ENCODE peak calls at places on chromosomes 3 and 15, in nine cellular contexts. Z is heart left ventricle, H is mucosa of descending colon, B is Calu3, Q is RWPE2, O is suprapubic skin, K is H9, Y is breast epithelium, X is neuronal stem cell. E is an unnamed sample.
A peak's percentile ranks its signal among the peaks of the same experiment; 100 is the strongest.

GRCh38 chr15:44381223-44381622 is 46.2 kb upstream of the CTDSPL2 start:
- DNase-seq in Z (no peak), H (no peak), B (no peak), Q (no peak), O (no peak), K (no peak), Y (no peak), X (no peak), E (no peak)

GRCh38 chr3:134487406-134487805 is 1.5 kb downstream of the CEP63 start:
- DNase-seq in Z (no peak), H (no peak), B (no peak), Q (no peak), O (no peak), K (no peak), Y (no peak), X (no peak), E (no peak)

GRCh38 chr3:101303089-101303731 is 17.2 kb downstream of the IMPG2 start:
- DNase-seq in Z (no peak), H (no peak), B (no peak), Q (no peak), O (no peak), K (no peak), Y (no peak), X (no peak), E (no peak)

GRCh38 chr3:168885028-168885427 is 778.5 kb downstream of the MECOM start:
- DNase-seq in Z (no peak), H (no peak), B (no peak), Q (no peak), O (no peak), K (no peak), Y (no peak), X (no peak), E (no peak)

GRCh38 chr3:146172586-146172985 is 11.6 kb upstream of the PLOD2 start:
- DNase-seq in Z (no peak), H (no peak), B (no peak), Q (no peak), O (no peak), K (no peak), Y (no peak), X (no peak), E (no peak)

GRCh38 chr3:122893282-122893681 is 98.4 kb downstream of the SLC49A4 start:
- DNase-seq in Z (no peak), H (no peak), B (peak; percentile 54), Q (no peak), O (no peak), K (no peak), Y (no peak), X (no peak), E (no peak)

GRCh38 chr15:55789066-55789660 is 46.2 kb upstream of the PRTG start:
- DNase-seq in Z (peak; percentile 26), H (no peak), B (peak; percentile 44), Q (no peak), O (no peak), K (peak; percentile 68), Y (no peak), X (no peak), E (no peak)

GRCh38 chr15:91158415-91159394 is 58.6 kb downstream of the SV2B start:
- DNase-seq in Z (no peak), H (no peak), B (no peak), Q (no peak), O (no peak), K (no peak), Y (no peak), X (no peak), E (no peak)

GRCh38 chr3:86967062-86967461 is 23.9 kb downstream of the VGLL3 start:
- DNase-seq in Z (no peak), H (no peak), B (no peak), Q (no peak), O (no peak), K (no peak), Y (no peak), X (peak; percentile 11), E (no peak)

GRCh38 chr3:197003461-197004385 is 25.9 kb downstream of the MELTF start:
- DNase-seq in Z (no peak), H (peak; percentile 71), B (no peak), Q (peak; percentile 52), O (no peak), K (peak; percentile 55), Y (peak; percentile 47), X (peak; percentile 23), E (no peak)

GRCh38 chr15:38868326-38869114 is 303.9 kb upstream of the RASGRP1 start:
- DNase-seq in Z (peak; percentile 22), H (peak; percentile 56), B (peak; percentile 46), Q (peak; percentile 81), O (no peak), K (no peak), Y (peak; percentile 26), X (no peak), E (no peak)

GRCh38 chr15:31560643-31561042 is 234.0 kb downstream of the KLF13 start:
- DNase-seq in Z (no peak), H (no peak), B (no peak), Q (no peak), O (no peak), K (no peak), Y (no peak), X (no peak), E (no peak)

GRCh38 chr3:170741756-170742530 is 128.1 kb downstream of the RPL22L1 start:
- DNase-seq in Z (no peak), H (no peak), B (no peak), Q (no peak), O (no peak), K (no peak), Y (no peak), X (no peak), E (no peak)

GRCh38 chr3:52775877-52776276 is 1.5 kb upstream of the ITIH1 start:
- DNase-seq in Z (no peak), H (no peak), B (no peak), Q (no peak), O (no peak), K (no peak), Y (no peak), X (no peak), E (no peak)

GRCh38 chr3:137509354-137510045 is 254.6 kb upstream of the SOX14 start:
- DNase-seq in Z (no peak), H (peak; percentile 32), B (no peak), Q (no peak), O (no peak), K (no peak), Y (no peak), X (peak; percentile 45), E (no peak)

GRCh38 chr3:156293566-156293965 is 173.2 kb downstream of the KCNAB1 start:
- DNase-seq in Z (no peak), H (no peak), B (no peak), Q (no peak), O (no peak), K (no peak), Y (no peak), X (no peak), E (no peak)

GRCh38 chr15:91049378-91050127 is 27.2 kb upstream of the VPS33B start:
- DNase-seq in Z (peak; percentile 51), H (no peak), B (peak; percentile 73), Q (peak; percentile 57), O (no peak), K (peak; percentile 71), Y (peak; percentile 42), X (peak; percentile 36), E (peak; percentile 68)

GRCh38 chr3:31579828-31580227 is 47.1 kb downstream of the STT3B start:
- DNase-seq in Z (no peak), H (no peak), B (no peak), Q (no peak), O (no peak), K (no peak), Y (no peak), X (no peak), E (no peak)

GRCh38 chr15:73142802-73143762 is 90.8 kb downstream of the NEO1 start:
- DNase-seq in Z (no peak), H (no peak), B (no peak), Q (peak; percentile 62), O (no peak), K (no peak), Y (no peak), X (no peak), E (no peak)

GRCh38 chr3:10085738-10086137 is 22.3 kb downstream of the FANCD2OS start:
- DNase-seq in Z (no peak), H (no peak), B (peak; percentile 24), Q (no peak), O (no peak), K (no peak), Y (no peak), X (no peak), E (no peak)

GRCh38 chr15:66047321-66048024 is 178.2 kb downstream of the RAB11A start:
- DNase-seq in Z (no peak), H (no peak), B (no peak), Q (no peak), O (no peak), K (no peak), Y (no peak), X (no peak), E (no peak)

GRCh38 chr3:17243616-17244015 is 358.9 kb downstream of the PLCL2 start:
- DNase-seq in Z (no peak), H (no peak), B (no peak), Q (no peak), O (no peak), K (no peak), Y (no peak), X (no peak), E (no peak)

GRCh38 chr15:93929375-93930094 is 301.8 kb upstream of the MCTP2 start:
- DNase-seq in Z (peak; percentile 66), H (no peak), B (no peak), Q (no peak), O (no peak), K (peak; percentile 35), Y (peak; percentile 19), X (no peak), E (no peak)

GRCh38 chr3:31532587-31533168 is at the start of gene STT3B:
- DNase-seq in Z (peak; percentile 88), H (peak; percentile 92), B (peak; percentile 84), Q (peak; percentile 80), O (peak; percentile 90), K (peak; percentile 78), Y (no peak), X (no peak), E (peak; percentile 86)

GRCh38 chr3:144499346-144499745 is 527.7 kb downstream of the DIPK2A start:
- DNase-seq in Z (no peak), H (no peak), B (no peak), Q (no peak), O (no peak), K (no peak), Y (no peak), X (no peak), E (no peak)

GRCh38 chr15:66692391-66692790 is 9.6 kb upstream of the SMAD6 start:
- DNase-seq in Z (no peak), H (no peak), B (no peak), Q (no peak), O (no peak), K (no peak), Y (no peak), X (no peak), E (no peak)

GRCh38 chr15:39359736-39360135 is 221.1 kb upstream of the THBS1 start:
- DNase-seq in Z (no peak), H (no peak), B (no peak), Q (no peak), O (no peak), K (no peak), Y (no peak), X (no peak), E (no peak)

GRCh38 chr15:80464952-80465645 is 60.9 kb downstream of the ARNT2 start:
- DNase-seq in Z (no peak), H (no peak), B (no peak), Q (no peak), O (no peak), K (no peak), Y (no peak), X (no peak), E (no peak)

GRCh38 chr3:170909129-170909903 is 879 bp upstream of the EIF5A2 start:
- DNase-seq in Z (no peak), H (no peak), B (peak; percentile 47), Q (no peak), O (no peak), K (no peak), Y (no peak), X (no peak), E (no peak)

GRCh38 chr15:101765772-101766456 is 37.4 kb upstream of the OR4F6 start:
- DNase-seq in Z (no peak), H (no peak), B (no peak), Q (no peak), O (no peak), K (no peak), Y (no peak), X (no peak), E (no peak)

GRCh38 chr3:119937229-119937628 is 155.3 kb downstream of the NR1I2 start:
- DNase-seq in Z (no peak), H (no peak), B (no peak), Q (no peak), O (no peak), K (no peak), Y (no peak), X (no peak), E (no peak)